ENCODE peak calls at places on chromosomes 2 and 18, in nine cellular contexts. M, Z, D, R, V, E, U, G and H are unnamed samples.

GRCh38 chr2:197675711-197676188 is 363 bp upstream of the RFTN2 start:
- DNase-seq in M (no peak), Z (peak), D (peak), R (no peak), V (no peak), E (peak), U (no peak), G (no peak), H (peak)

GRCh38 chr2:240604291-240604938 is 17.9 kb downstream of the CAPN10 start:
- DNase-seq in M (peak), Z (peak), D (peak), R (no peak), V (no peak), E (peak), U (no peak), G (peak), H (no peak)

GRCh38 chr2:98180456-98180855 is 93.5 kb downstream of the VWA3B start:
- DNase-seq in M (no peak), Z (no peak), D (no peak), R (no peak), V (no peak), E (no peak), U (no peak), G (no peak), H (no peak)

GRCh38 chr18:48974304-48975220 is 23.8 kb upstream of the SMAD7 start:
- DNase-seq in M (peak), Z (no peak), D (peak), R (no peak), V (no peak), E (no peak), U (no peak), G (no peak), H (no peak)

GRCh38 chr2:43171789-43172188 is 54.6 kb downstream of the ZFP36L2 start:
- DNase-seq in M (no peak), Z (peak), D (peak), R (no peak), V (peak), E (peak), U (no peak), G (no peak), H (peak)

GRCh38 chr2:237118731-237119130 is 33.0 kb downstream of the COPS8 start:
- DNase-seq in M (no peak), Z (peak), D (no peak), R (no peak), V (no peak), E (peak), U (no peak), G (no peak), H (no peak)

GRCh38 chr18:23623040-23623439 is 36.7 kb upstream of the NPC1 start:
- DNase-seq in M (no peak), Z (no peak), D (no peak), R (no peak), V (no peak), E (no peak), U (no peak), G (no peak), H (no peak)

GRCh38 chr2:105581568-105581944 is 163.2 kb upstream of the NCK2 start:
- DNase-seq in M (no peak), Z (no peak), D (no peak), R (no peak), V (no peak), E (no peak), U (no peak), G (no peak), H (no peak)

GRCh38 chr2:42936632-42936996 is 144.2 kb upstream of the HAAO start:
- DNase-seq in M (no peak), Z (no peak), D (no peak), R (no peak), V (no peak), E (no peak), U (no peak), G (no peak), H (no peak)

GRCh38 chr2:235270951-235271350 is 222.9 kb upstream of the AGAP1 start:
- DNase-seq in M (no peak), Z (peak), D (no peak), R (peak), V (no peak), E (peak), U (peak), G (no peak), H (peak)

GRCh38 chr2:112836695-112837117 is at the start of gene IL1B:
- DNase-seq in M (no peak), Z (peak), D (no peak), R (peak), V (no peak), E (peak), U (no peak), G (peak), H (peak)

GRCh38 chr18:63150942-63151421 is 168.6 kb downstream of the BCL2 start:
- DNase-seq in M (no peak), Z (no peak), D (no peak), R (no peak), V (no peak), E (no peak), U (peak), G (no peak), H (no peak)

GRCh38 chr2:167028503-167028902 is 140.2 kb downstream of the XIRP2 start:
- DNase-seq in M (no peak), Z (no peak), D (no peak), R (no peak), V (no peak), E (no peak), U (no peak), G (no peak), H (no peak)

GRCh38 chr2:55838653-55839052 is 84.9 kb downstream of the EFEMP1 start:
- DNase-seq in M (no peak), Z (no peak), D (no peak), R (no peak), V (no peak), E (no peak), U (no peak), G (peak), H (no peak)

GRCh38 chr2:120669121-120669952 is 66.3 kb upstream of the GLI2 start:
- DNase-seq in M (peak), Z (peak), D (no peak), R (no peak), V (peak), E (peak), U (no peak), G (peak), H (peak)

GRCh38 chr2:178322068-178322467 is 127.8 kb downstream of the OSBPL6 start:
- DNase-seq in M (no peak), Z (no peak), D (no peak), R (no peak), V (no peak), E (no peak), U (no peak), G (no peak), H (no peak)

GRCh38 chr2:9174771-9175441 is 31.7 kb upstream of the ASAP2 start:
- DNase-seq in M (no peak), Z (peak), D (no peak), R (peak), V (peak), E (peak), U (no peak), G (no peak), H (peak)

GRCh38 chr18:38940863-38941531 is 1375.4 kb upstream of the CELF4 start:
- DNase-seq in M (no peak), Z (peak), D (no peak), R (no peak), V (no peak), E (peak), U (peak), G (peak), H (peak)

GRCh38 chr2:157468931-157469708 is 25.2 kb upstream of the CYTIP start:
- DNase-seq in M (no peak), Z (peak), D (no peak), R (peak), V (no peak), E (peak), U (peak), G (no peak), H (peak)

GRCh38 chr2:74186038-74186437 is 7.4 kb upstream of the MOB1A start:
- DNase-seq in M (no peak), Z (no peak), D (no peak), R (no peak), V (no peak), E (no peak), U (peak), G (no peak), H (no peak)

GRCh38 chr2:28348149-28348567 is 44.5 kb upstream of the FOSL2 start:
- DNase-seq in M (no peak), Z (no peak), D (no peak), R (no peak), V (no peak), E (no peak), U (no peak), G (no peak), H (no peak)

GRCh38 chr2:22375094-22375493 is 1009.9 kb upstream of the KLHL29 start:
- DNase-seq in M (peak), Z (no peak), D (no peak), R (no peak), V (no peak), E (no peak), U (no peak), G (peak), H (no peak)

GRCh38 chr2:84619784-84620371 is 103.6 kb downstream of the DNAH6 start:
- DNase-seq in M (no peak), Z (no peak), D (no peak), R (no peak), V (no peak), E (no peak), U (no peak), G (no peak), H (no peak)

GRCh38 chr2:140242889-140243288 is 1462.7 kb upstream of the NXPH2 start:
- DNase-seq in M (no peak), Z (no peak), D (no peak), R (no peak), V (no peak), E (no peak), U (no peak), G (peak), H (no peak)

GRCh38 chr18:60413944-60414547 is 41.5 kb upstream of the MC4R start:
- DNase-seq in M (peak), Z (peak), D (no peak), R (no peak), V (no peak), E (no peak), U (no peak), G (peak), H (no peak)

GRCh38 chr2:111654829-111655228 is 229.2 kb downstream of the ANAPC1 start:
- DNase-seq in M (no peak), Z (no peak), D (no peak), R (no peak), V (no peak), E (no peak), U (no peak), G (no peak), H (no peak)

GRCh38 chr2:224111576-224111975 is 72.5 kb upstream of the SERPINE2 start:
- DNase-seq in M (no peak), Z (no peak), D (no peak), R (no peak), V (no peak), E (no peak), U (no peak), G (peak), H (no peak)

GRCh38 chr2:105320651-105321215 is 8.8 kb downstream of the TGFBRAP1 start:
- DNase-seq in M (peak), Z (no peak), D (no peak), R (no peak), V (no peak), E (no peak), U (no peak), G (no peak), H (no peak)

GRCh38 chr2:193695367-193695766 is 1500.6 kb upstream of the TMEFF2 start:
- DNase-seq in M (peak), Z (peak), D (no peak), R (no peak), V (peak), E (peak), U (no peak), G (peak), H (peak)
- TF ChIP-seq CTCF in M (peak), Z (no peak), D (no peak), R (no peak), V (peak), E (peak), U (peak), G (peak), H (peak)

GRCh38 chr2:161420406-161421025 is 4.4 kb downstream of the TBR1 start:
- DNase-seq in M (no peak), Z (no peak), D (no peak), R (no peak), V (no peak), E (no peak), U (no peak), G (no peak), H (no peak)

GRCh38 chr2:161418715-161419337 is 2.7 kb downstream of the TBR1 start:
- DNase-seq in M (no peak), Z (peak), D (no peak), R (no peak), V (no peak), E (no peak), U (peak), G (no peak), H (no peak)

GRCh38 chr2:161418275-161418714 is 2.2 kb downstream of the TBR1 start:
- DNase-seq in M (no peak), Z (no peak), D (no peak), R (no peak), V (no peak), E (no peak), U (no peak), G (no peak), H (no peak)

GRCh38 chr2:161417428-161418274 is 1.6 kb downstream of the TBR1 start:
- DNase-seq in M (no peak), Z (no peak), D (no peak), R (no peak), V (no peak), E (no peak), U (no peak), G (no peak), H (no peak)

DNA sequence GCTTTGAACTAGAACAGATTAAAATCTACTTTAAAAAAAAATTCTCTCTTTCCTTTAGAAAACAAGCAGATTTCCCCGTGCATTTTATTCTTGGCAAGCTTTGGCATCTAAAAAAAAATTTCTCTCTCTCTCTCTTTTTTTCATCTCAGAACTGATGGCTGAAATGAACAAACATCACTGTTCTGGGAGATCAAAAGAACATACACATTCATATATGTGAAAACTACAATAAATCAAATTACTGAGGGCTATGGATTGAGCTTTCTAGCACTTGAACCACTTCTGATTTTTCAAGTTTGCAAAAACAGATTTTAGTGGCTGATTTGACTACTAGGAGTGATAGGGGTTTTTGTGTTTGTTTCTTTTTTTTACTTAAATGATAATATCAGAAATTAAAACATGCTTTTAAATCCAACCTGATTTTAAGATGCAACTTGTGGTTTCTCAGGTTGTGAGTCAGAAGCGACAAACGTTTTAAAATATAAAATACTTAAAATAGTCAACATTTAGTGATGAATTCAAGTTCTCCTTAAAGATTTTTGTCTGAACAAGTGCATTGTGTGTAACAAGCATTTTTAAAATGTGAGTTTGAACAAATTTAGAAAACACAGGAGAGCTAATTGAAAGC is 3.4 kb downstream of the TBR1 start:
- DNase-seq in M (no peak), Z (no peak), D (no peak), R (no peak), V (no peak), E (no peak), U (no peak), G (no peak), H (no peak)
- H3K4me3 ChIP-seq in M (no peak), Z (no peak), D (no peak), R (no peak), V (no peak), E (no peak), U (no peak), G (no peak), H (no peak)

GRCh38 chr2:176001903-176002683 is at the start of gene LNPK:
- DNase-seq in M (peak), Z (peak), D (peak), R (peak), V (peak), E (peak), U (peak), G (peak), H (peak)
- TF ChIP-seq CTCF in M (no peak), Z (no peak), D (no peak), R (peak), V (no peak), E (no peak), U (no peak), G (no peak), H (no peak)

GRCh38 chr2:64404743-64405142 is 49.2 kb upstream of the LGALSL start:
- DNase-seq in M (no peak), Z (peak), D (peak), R (no peak), V (peak), E (peak), U (no peak), G (no peak), H (no peak)
- H3K4me3 ChIP-seq in M (no peak), Z (no peak), D (no peak), R (no peak), V (no peak), E (no peak), U (no peak), G (no peak), H (no peak)

DNA sequence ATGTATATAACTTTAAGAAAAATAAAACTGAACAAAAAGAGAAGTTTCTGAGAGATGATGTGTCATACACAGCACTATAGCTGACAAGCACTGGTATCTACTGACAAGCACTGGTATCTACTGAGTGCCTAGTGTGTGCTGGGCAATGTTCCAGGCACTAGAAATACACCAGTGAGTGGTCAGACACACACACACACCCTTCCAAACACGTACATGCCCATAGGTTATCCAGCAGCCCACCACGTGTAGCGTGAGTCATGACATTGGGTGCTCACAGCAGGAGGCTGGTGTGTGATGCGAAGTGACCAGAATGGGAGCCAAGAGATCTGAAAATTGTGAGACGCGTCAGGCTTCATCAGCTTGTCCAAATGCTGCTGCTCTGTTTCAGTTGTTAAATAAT is 12.2 kb upstream of the GNAL start:
- DNase-seq in M (no peak), Z (no peak), D (no peak), R (no peak), V (no peak), E (peak), U (no peak), G (peak), H (no peak)
- TF ChIP-seq CTCF in M (no peak), Z (no peak), D (no peak), R (no peak), V (no peak), E (no peak), U (no peak), G (no peak), H (no peak)

GRCh38 chr18:80172056-80172455 is 63.0 kb downstream of the ADNP2 start:
- DNase-seq in M (no peak), Z (no peak), D (no peak), R (no peak), V (no peak), E (no peak), U (no peak), G (no peak), H (peak)

GRCh38 chr18:80170395-80171094 is 61.5 kb downstream of the ADNP2 start:
- DNase-seq in M (no peak), Z (no peak), D (no peak), R (no peak), V (no peak), E (no peak), U (no peak), G (no peak), H (no peak)

GRCh38 chr18:80169607-80170006 is 60.5 kb downstream of the ADNP2 start:
- DNase-seq in M (no peak), Z (no peak), D (no peak), R (no peak), V (no peak), E (no peak), U (no peak), G (no peak), H (no peak)

GRCh38 chr18:80173060-80173459 is 64.0 kb downstream of the ADNP2 start:
- DNase-seq in M (no peak), Z (no peak), D (no peak), R (no peak), V (no peak), E (no peak), U (no peak), G (no peak), H (no peak)

DNA sequence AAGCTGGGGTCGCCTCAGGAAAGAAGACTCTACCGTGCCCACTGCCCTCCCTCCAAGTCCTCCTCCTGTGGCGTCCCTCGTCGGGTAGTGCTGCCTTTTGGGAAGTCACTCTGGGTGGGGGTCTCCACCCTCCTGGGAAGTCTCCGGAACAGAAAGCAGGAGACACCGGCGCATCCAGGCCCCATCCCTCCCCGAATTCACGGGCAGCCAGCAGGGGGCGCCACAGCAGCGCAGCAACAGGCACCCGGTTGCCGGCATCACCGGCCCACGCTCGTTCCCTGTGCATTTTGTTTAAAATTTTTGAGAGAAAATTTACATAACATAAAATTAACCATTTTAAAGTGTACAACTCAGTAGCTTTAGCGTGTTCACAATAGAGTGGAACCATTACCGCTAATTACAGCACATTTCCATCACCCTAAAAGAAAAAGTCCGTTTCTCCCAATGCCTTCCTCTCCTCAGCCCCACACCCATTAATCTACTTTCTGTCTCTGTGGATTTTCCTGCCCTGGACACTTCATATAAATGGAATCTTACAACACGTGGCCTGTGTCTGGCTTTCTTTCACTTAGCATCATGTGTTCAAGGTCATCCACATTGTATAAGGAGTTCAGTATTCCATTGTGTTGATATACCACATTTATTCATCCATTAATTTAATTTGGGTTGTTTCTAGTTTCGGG is 62.3 kb downstream of the ADNP2 start:
- DNase-seq in M (peak), Z (peak), D (peak), R (no peak), V (no peak), E (peak), U (peak), G (peak), H (peak)
- H3K4me3 ChIP-seq in M (no peak), Z (peak), D (no peak), R (no peak), V (no peak), E (no peak), U (no peak), G (peak), H (no peak)

GRCh38 chr2:176745543-176746331 is 466.9 kb upstream of the HNRNPA3 start:
- DNase-seq in M (no peak), Z (no peak), D (no peak), R (no peak), V (no peak), E (no peak), U (peak), G (no peak), H (no peak)
- TF ChIP-seq CTCF in M (no peak), Z (no peak), D (no peak), R (no peak), V (no peak), E (no peak), U (no peak), G (no peak), H (no peak)